ENCODE peak calls at places on chromosome 2, in seven cellular contexts. B is osteoblast, G is IMR-90, I is hepatocyte, H is neural progenitor cell, A is Karpas-422, P is fibroblast of lung. D is an unnamed sample.

GRCh38 chr2:36560726-36561125 is 37.2 kb downstream of the FEZ2 start:
- DNase-seq in A (no peak), I (no peak), H (no peak), G (no peak), P (no peak), B (no peak), D (no peak)

GRCh38 chr2:225171350-225171749 is 129.1 kb upstream of the DOCK10 start:
- DNase-seq in A (peak; percentile 71), B (no peak), H (no peak), P (no peak), I (no peak), G (no peak), D (no peak)

GRCh38 chr2:168160897-168161296 is 86.5 kb downstream of the STK39 start:
- DNase-seq in B (no peak), H (peak; percentile 51), I (no peak), A (peak; percentile 64), G (no peak), P (peak; percentile 17), D (no peak)

GRCh38 chr2:88735853-88736252 is 44.4 kb downstream of the RPIA start:
- DNase-seq in H (no peak), B (no peak), I (peak; percentile 13), P (no peak), A (no peak), G (no peak), D (no peak)

GRCh38 chr2:150931447-150931846 is 330.2 kb downstream of the RBM43 start:
- DNase-seq in H (peak; percentile 83), P (no peak), B (no peak), I (no peak), G (no peak), A (no peak), D (no peak)

GRCh38 chr2:239820836-239821693 is 204.1 kb downstream of the NDUFA10 start:
- DNase-seq in H (no peak), P (no peak), A (no peak), I (no peak), B (peak; percentile 46), G (no peak), D (no peak)

GRCh38 chr2:177763532-177764265 is 308.9 kb downstream of the PDE11A start:
- DNase-seq in G (peak; percentile 58), H (peak; percentile 92), A (peak; percentile 89), P (peak; percentile 73), I (peak; percentile 89), B (peak; percentile 84), D (peak; percentile 30)

GRCh38 chr2:17587469-17587868 is 47.0 kb downstream of the VSNL1 start:
- DNase-seq in P (no peak), B (no peak), I (no peak), G (no peak), H (no peak), A (no peak), D (no peak)

GRCh38 chr2:172995323-172996244 is 80.1 kb upstream of the MAP3K20 start:
- DNase-seq in I (peak; percentile 75), G (peak; percentile 91), P (peak; percentile 92), B (peak; percentile 73), H (no peak), A (no peak), D (peak; percentile 91)

GRCh38 chr2:60882971-60883753 is 1.8 kb downstream of the REL start:
- DNase-seq in B (no peak), A (peak; percentile 93), H (peak; percentile 18), G (peak; percentile 15), P (peak; percentile 31), I (peak; percentile 11), D (no peak)

GRCh38 chr2:218564056-218564455 is 4.1 kb downstream of the USP37 start:
- DNase-seq in G (no peak), B (no peak), A (no peak), P (no peak), H (no peak), I (no peak), D (no peak)

GRCh38 chr2:15059870-15060617 is 427.5 kb downstream of the LRATD1 start:
- DNase-seq in B (no peak), G (no peak), I (no peak), H (no peak), P (no peak), A (peak; percentile 11), D (no peak)

GRCh38 chr2:26606847-26607190 is 34.3 kb downstream of the CIB4 start:
- DNase-seq in A (no peak), G (no peak), H (no peak), I (peak; percentile 52), P (no peak), B (peak; percentile 45), D (no peak)

GRCh38 chr2:73870084-73870483 is 22.7 kb upstream of the ACTG2 start:
- DNase-seq in B (peak; percentile 87), A (no peak), I (peak; percentile 27), P (peak; percentile 99), H (no peak), G (peak; percentile 98), D (peak; percentile 96)

GRCh38 chr2:212618636-212619035 is 80.0 kb upstream of the ERBB4 start:
- DNase-seq in I (no peak), H (no peak), A (no peak), B (no peak), P (no peak), G (peak; percentile 42), D (peak; percentile 7)

GRCh38 chr2:118221952-118222594 is 133.8 kb downstream of the INSIG2 start:
- DNase-seq in I (peak; percentile 86), B (peak; percentile 95), H (peak; percentile 83), A (peak; percentile 83), P (peak; percentile 78), G (peak; percentile 76), D (peak; percentile 67)

GRCh38 chr2:172200495-172201085 is 97.9 kb upstream of the DLX2 start:
- DNase-seq in H (peak; percentile 32), I (no peak), G (peak; percentile 59), A (peak; percentile 75), P (peak; percentile 75), B (no peak), D (no peak)

GRCh38 chr2:5691659-5692529 is at the start of gene SOX11:
- DNase-seq in P (peak; percentile 96), G (peak; percentile 95), A (no peak), B (peak; percentile 90), H (peak; percentile 97), I (peak; percentile 97), D (peak; percentile 87)

GRCh38 chr2:199861116-199861774 is 10.3 kb upstream of the FTCDNL1 start:
- DNase-seq in A (peak; percentile 68), H (no peak), B (no peak), P (peak; percentile 63), G (peak; percentile 38), I (peak; percentile 14), D (peak; percentile 10)

GRCh38 chr2:29218071-29218470 is 102.9 kb downstream of the CLIP4 start:
- DNase-seq in P (no peak), A (no peak), H (no peak), I (no peak), G (no peak), B (no peak), D (no peak)

GRCh38 chr2:100601661-100602060 is 38.9 kb downstream of the PDCL3 start:
- DNase-seq in I (no peak), A (peak; percentile 90), G (no peak), H (no peak), B (peak; percentile 32), P (no peak), D (no peak)

GRCh38 chr2:149648282-149649030 is 60.9 kb upstream of the MMADHC start:
- DNase-seq in H (no peak), A (no peak), P (peak; percentile 97), I (peak; percentile 82), B (peak; percentile 89), G (peak; percentile 99), D (peak; percentile 99)

GRCh38 chr2:207091175-207091574 is 74.6 kb downstream of the KLF7 start:
- DNase-seq in P (no peak), I (no peak), G (no peak), H (no peak), A (no peak), B (no peak), D (no peak)

GRCh38 chr2:101699939-101700442 is 2.5 kb downstream of the MAP4K4 start:
- DNase-seq in G (peak; percentile 27), H (no peak), B (peak; percentile 91), A (no peak), I (no peak), P (peak; percentile 47), D (no peak)

GRCh38 chr2:197938555-197938954 is 134.2 kb downstream of the PLCL1 start:
- DNase-seq in B (no peak), G (no peak), I (no peak), A (no peak), H (no peak), P (no peak), D (no peak)

DNA sequence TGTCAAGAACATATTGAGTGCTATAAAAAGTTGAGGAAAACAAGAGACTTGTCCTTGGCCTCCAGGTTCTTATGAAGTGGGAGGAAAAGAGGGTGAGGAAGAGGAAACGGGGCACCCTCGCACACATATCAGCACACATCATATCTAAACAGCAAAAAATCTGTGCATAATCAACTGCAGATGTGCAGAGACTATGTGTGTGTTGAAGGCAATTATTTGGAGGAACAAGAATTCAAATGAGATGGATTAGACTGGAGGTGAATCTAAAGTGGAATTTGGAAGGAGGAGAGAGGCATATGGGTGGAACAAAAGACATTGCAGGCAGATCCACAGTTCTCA is 75.0 kb downstream of the CDK15 start:
- DNase-seq in P (no peak), I (no peak), G (peak; percentile 50), H (no peak), B (no peak), A (no peak), D (no peak)
- H4K20me1 ChIP-seq in P (no peaks in the 10 kb centered on the region), I (no peaks in the 10 kb centered on the region), G (no peaks in the 10 kb centered on the region), H (no peaks in the 10 kb centered on the region), B (no peaks in the 10 kb centered on the region), A (no peaks in the 10 kb centered on the region), D (no peaks in the 10 kb centered on the region)

GRCh38 chr2:241035818-241036396 is 37.5 kb downstream of the SNED1 start:
- DNase-seq in H (peak; percentile 41), G (no peak), B (no peak), I (no peak), P (no peak), A (peak; percentile 57), D (no peak)
- H4K20me1 ChIP-seq in H (no peaks in the 10 kb centered on the region), G (no peaks in the 10 kb centered on the region), B (peaks cover 24% of the 10 kb centered on the region), I (no peaks in the 10 kb centered on the region), P (no peaks in the 10 kb centered on the region), A (peaks cover 4% of the 10 kb centered on the region), D (peaks cover 3% of the 10 kb centered on the region)

GRCh38 chr2:64533882-64534281 is 9.8 kb downstream of the AFTPH start:
- DNase-seq in G (no peak), I (no peak), H (no peak), A (no peak), B (no peak), P (no peak), D (no peak)

GRCh38 chr2:64537991-64538390 is 13.9 kb downstream of the AFTPH start:
- DNase-seq in H (no peak), A (no peak), G (peak; percentile 44), I (no peak), P (peak; percentile 36), B (no peak), D (peak; percentile 27)

GRCh38 chr2:64532030-64532429 is 7.9 kb downstream of the AFTPH start:
- DNase-seq in G (no peak), A (no peak), I (no peak), P (no peak), H (no peak), B (no peak), D (no peak)

GRCh38 chr2:64534363-64534762 is 10.2 kb downstream of the AFTPH start:
- DNase-seq in P (no peak), I (no peak), G (no peak), B (no peak), A (peak; percentile 70), H (no peak), D (no peak)

GRCh38 chr2:64535024-64535423 is 10.9 kb downstream of the AFTPH start:
- DNase-seq in H (no peak), I (no peak), A (no peak), P (no peak), B (no peak), G (no peak), D (no peak)
- H4K20me1 ChIP-seq in H (no peaks in the 10 kb centered on the region), I (peaks cover 8% of the 10 kb centered on the region), A (no peaks in the 10 kb centered on the region), P (no peaks in the 10 kb centered on the region), B (peaks cover 10% of the 10 kb centered on the region), G (peaks cover 9% of the 10 kb centered on the region), D (peaks cover 37% of the 10 kb centered on the region)

GRCh38 chr2:96342085-96342484 is 6.5 kb downstream of the NCAPH start:
- DNase-seq in H (no peak), I (peak; percentile 71), G (peak; percentile 95), B (peak; percentile 92), A (no peak), P (peak; percentile 72), D (peak; percentile 89)
- H4K20me1 ChIP-seq in H (peaks cover 8% of the 10 kb centered on the region), I (no peaks in the 10 kb centered on the region), G (no peaks in the 10 kb centered on the region), B (peaks cover 5% of the 10 kb centered on the region), A (no peaks in the 10 kb centered on the region), P (no peaks in the 10 kb centered on the region), D (peaks cover 4% of the 10 kb centered on the region)

D was measured in astrocyte.